ENCODE peak calls at places on chromosome 15, in five cellular contexts. Y is upper lobe of right lung, Z is activated B cell treated with CpG ODN at 0.5 μM for 24 hours, R is ovary, Q is epithelial cell of proximal tubule. N is an unnamed sample.

GRCh38 chr15:85543741-85544155 is 163.3 kb downstream of the AKAP13 start:
- DNase-seq in Y (peak; percentile 89), Z (no peak), R (peak; percentile 66), Q (no peak), N (no peak)

GRCh38 chr15:52146776-52147175 is 34.2 kb upstream of the BCL2L10 start:
- DNase-seq in Y (no peak), Z (no peak), R (no peak), Q (no peak), N (no peak)

GRCh38 chr15:66588971-66589370 is 23.2 kb upstream of the LCTL start:
- DNase-seq in Y (no peak), Z (no peak), R (no peak), Q (no peak), N (no peak)

GRCh38 chr15:52394020-52394608 is 98.5 kb upstream of the MYO5C start:
- DNase-seq in Y (no peak), Z (no peak), R (no peak), Q (no peak), N (no peak)

GRCh38 chr15:90572893-90573292 is 43.2 kb downstream of the CRTC3 start:
- DNase-seq in Y (no peak), Z (no peak), R (no peak), Q (no peak), N (no peak)

GRCh38 chr15:89341316-89342005 is 6.8 kb upstream of the POLG start:
- DNase-seq in Y (peak; percentile 81), Z (no peak), R (no peak), Q (no peak), N (no peak)

GRCh38 chr15:22981336-22981840 is 1.2 kb upstream of the CYFIP1 start:
- DNase-seq in Y (no peak), Z (no peak), R (no peak), Q (no peak), N (no peak)

GRCh38 chr15:92011611-92012367 is 158.3 kb downstream of the SLCO3A1 start:
- DNase-seq in Y (no peak), Z (no peak), R (no peak), Q (peak; percentile 20), N (peak; percentile 64)

GRCh38 chr15:67121725-67122600 is 56.6 kb downstream of the SMAD3 start:
- DNase-seq in Y (no peak), Z (no peak), R (no peak), Q (no peak), N (no peak)

GRCh38 chr15:63250312-63250965 is 27.0 kb upstream of the APH1B start:
- DNase-seq in Y (no peak), Z (no peak), R (no peak), Q (peak; percentile 80), N (no peak)

GRCh38 chr15:70316059-70316600 is 218.4 kb upstream of the TLE3 start:
- DNase-seq in Y (no peak), Z (no peak), R (no peak), Q (no peak), N (no peak)

GRCh38 chr15:21261396-21261964 is 178.8 kb downstream of the POTEB3 start:
- DNase-seq in Y (peak; percentile 73), Z (no peak), R (no peak), Q (no peak), N (peak; percentile 43)

GRCh38 chr15:68821190-68821897 is 649 bp upstream of the ANP32A start:
- DNase-seq in Y (no peak), Z (no peak), R (no peak), Q (no peak), N (no peak)

DNA sequence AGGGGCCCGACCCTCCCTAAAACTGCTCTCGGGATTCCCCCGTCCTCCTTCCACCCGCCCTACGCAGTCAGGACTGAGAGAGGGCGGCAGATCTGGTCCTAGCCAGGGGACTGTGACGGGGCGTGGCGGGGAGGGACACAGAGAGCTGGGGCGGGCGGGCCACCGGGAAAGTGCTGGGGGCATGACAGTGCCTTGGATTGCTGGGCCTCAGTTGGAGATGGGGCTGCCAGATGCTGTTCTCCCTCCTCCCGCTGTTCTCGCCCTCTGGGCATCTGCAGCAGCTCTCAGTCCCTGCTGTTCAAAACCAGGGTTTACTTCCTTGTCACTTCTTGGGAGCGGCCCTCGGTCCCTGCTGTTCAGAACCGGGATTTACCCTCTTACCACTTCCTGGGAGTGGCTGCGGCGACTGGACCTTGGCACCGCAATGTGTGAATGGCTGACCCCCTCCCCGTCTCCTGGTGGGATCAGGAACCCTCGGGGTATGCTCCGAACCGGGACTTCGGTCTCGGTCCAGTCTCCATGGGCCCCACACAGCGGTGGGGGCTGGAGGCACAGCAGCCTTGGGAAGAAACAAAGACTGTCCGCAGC is 1.8 kb upstream of the RPP25 start:
- DNase-seq in Y (peak; percentile 82), Z (peak; percentile 18), R (peak; percentile 45), Q (no peak), N (no peak)
- TF ChIP-seq CTCF in Y (peak; percentile 36), Z (no peak), R (no peak), Q (peak; percentile 21), N (no peak)

DNA sequence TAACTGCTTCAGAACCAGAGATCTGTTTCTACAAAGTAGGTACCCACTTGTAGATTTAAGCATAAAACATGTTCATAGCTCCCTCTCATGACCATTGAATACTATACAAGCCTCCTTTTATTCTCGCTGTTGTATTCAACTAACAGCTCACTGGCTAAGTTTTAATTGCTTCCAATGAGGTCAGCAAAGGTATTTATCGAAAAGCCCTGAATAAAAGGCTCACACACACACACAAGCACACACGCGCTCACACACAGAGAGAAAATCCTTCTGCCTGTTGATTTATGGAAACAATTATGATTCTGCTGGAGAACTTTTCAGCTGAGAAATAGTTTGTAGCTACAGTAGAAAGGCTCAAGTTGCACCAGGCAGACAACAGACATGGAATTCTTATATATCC is at the start of gene FGF7:
- DNase-seq in Y (no peak), Z (no peak), R (peak; percentile 29), Q (no peak), N (no peak)
- TF ChIP-seq CTCF in Y (peak; percentile 6), Z (no peak), R (no peak), Q (no peak), N (no peak)

GRCh38 chr15:50116477-50116876 is 2.6 kb downstream of the ATP8B4 start:
- DNase-seq in Y (no peak), Z (no peak), R (no peak), Q (no peak), N (no peak)
- TF ChIP-seq CTCF in Y (peak; percentile 31), Z (no peak), R (no peak), Q (peak; percentile 60), N (no peak)

GRCh38 chr15:44501768-44502366 is 35.1 kb upstream of the EIF3J start:
- DNase-seq in Y (no peak), Z (no peak), R (no peak), Q (no peak), N (no peak)
- TF ChIP-seq CTCF in Y (peak; percentile 60), Z (no peak), R (no peak), Q (peak; percentile 70), N (peak; percentile 54)

GRCh38 chr15:58746174-58746573 is 3.3 kb downstream of the ADAM10 start:
- DNase-seq in Y (no peak), Z (no peak), R (no peak), Q (no peak), N (no peak)

GRCh38 chr15:58752716-58753115 is 3.2 kb upstream of the ADAM10 start:
- DNase-seq in Y (no peak), Z (no peak), R (no peak), Q (no peak), N (no peak)

GRCh38 chr15:58748040-58748786 is 1.3 kb downstream of the ADAM10 start:
- DNase-seq in Y (no peak), Z (no peak), R (no peak), Q (no peak), N (no peak)

GRCh38 chr15:58748787-58749531 is 548 bp downstream of the ADAM10 start:
- DNase-seq in Y (peak; percentile 81), Z (peak; percentile 55), R (peak; percentile 66), Q (no peak), N (peak; percentile 55)

DNA sequence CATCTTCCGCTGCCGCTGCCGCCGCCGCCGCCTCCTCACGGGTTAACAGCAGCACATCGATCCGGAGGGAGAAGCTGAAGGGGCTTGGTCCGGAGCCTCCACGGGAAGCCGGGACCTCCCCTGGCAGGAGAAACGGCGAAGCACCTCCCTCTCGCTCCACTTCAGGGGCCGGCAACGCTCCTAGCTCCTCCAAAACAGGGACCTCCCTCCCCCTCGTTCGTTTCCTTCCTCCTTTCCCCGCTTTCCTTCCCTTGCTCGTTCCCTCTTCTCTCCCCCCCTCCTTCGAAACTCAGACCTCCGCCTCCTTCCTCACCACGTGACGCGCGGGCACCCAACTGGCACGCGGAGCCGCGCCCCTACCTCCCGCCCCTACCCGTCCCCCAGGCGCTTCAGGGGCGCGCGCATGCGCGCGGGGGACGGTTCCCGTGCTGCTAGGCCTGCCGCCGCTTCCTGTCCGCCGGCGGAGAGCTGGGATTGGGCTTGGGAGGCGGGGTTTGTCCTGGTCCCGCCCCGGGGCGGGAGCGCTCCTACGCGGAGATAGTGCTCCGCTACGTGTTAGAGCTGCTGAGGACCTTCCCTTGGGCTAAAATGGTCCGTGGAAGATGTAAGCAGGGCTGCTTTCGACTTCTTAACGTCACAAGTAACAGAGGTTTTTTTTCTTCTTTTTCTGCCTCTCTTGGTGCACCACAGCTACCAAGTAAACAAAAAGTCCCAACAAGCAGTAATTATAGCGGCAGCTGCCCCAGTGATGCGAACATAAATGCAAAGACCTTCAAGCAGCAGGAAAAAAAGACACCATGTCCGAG is at the start of gene ADAM10:
- DNase-seq in Y (peak; percentile 100), Z (peak; percentile 95), R (peak; percentile 99), Q (peak; percentile 76), N (peak; percentile 96)
- TF ChIP-seq CTCF in Y (no peak), Z (no peak), R (no peak), Q (no peak), N (peak; percentile 24)